ENCODE peak calls at places on chromosomes 13 and 19, in seven cellular contexts. M, C, G, L, I, U and H are unnamed samples.

GRCh38 chr19:44986389-44986788 is 14.9 kb upstream of the RELB start:
- DNase-seq in L (no peak), G (no peak), C (no peak), I (no peak), M (no peak), U (no peak), H (no peak)

GRCh38 chr19:6738726-6739389 is 622 bp upstream of the TRIP10 start:
- DNase-seq in I (no peak), M (no peak), G (no peak), U (peak), L (peak), C (peak), H (peak)

GRCh38 chr13:108858676-108859075 is 229.3 kb downstream of the MYO16 start:
- DNase-seq in L (no peak), I (no peak), U (no peak), C (no peak), G (no peak), M (no peak), H (no peak)

GRCh38 chr19:2456301-2456570 is 523 bp downstream of the LMNB2 start:
- DNase-seq in M (no peak), C (no peak), U (no peak), G (no peak), I (no peak), L (no peak), H (no peak)

GRCh38 chr19:17183271-17183757 is 31.8 kb upstream of the USE1 start:
- DNase-seq in C (no peak), L (no peak), M (no peak), I (no peak), G (no peak), U (no peak), H (no peak)

GRCh38 chr19:45069056-45069455 is 7.2 kb downstream of the ZNF296 start:
- DNase-seq in U (peak), L (no peak), I (no peak), M (no peak), C (no peak), G (no peak), H (peak)

GRCh38 chr13:25203256-25203794 is 31.2 kb upstream of the AMER2 start:
- DNase-seq in G (no peak), L (peak), C (no peak), M (no peak), U (no peak), I (no peak), H (no peak)

GRCh38 chr19:2779121-2779740 is 3.8 kb downstream of the SGTA start:
- DNase-seq in U (no peak), C (no peak), L (no peak), G (no peak), I (no peak), M (no peak), H (no peak)

GRCh38 chr19:46271488-46272197 is 25.2 kb upstream of the HIF3A start:
- DNase-seq in U (peak), I (peak), C (peak), L (no peak), G (no peak), M (no peak), H (peak)

GRCh38 chr13:100213576-100213975 is 124.7 kb downstream of the PCCA start:
- DNase-seq in U (no peak), G (no peak), C (peak), M (no peak), I (no peak), L (no peak), H (no peak)

GRCh38 chr13:99367663-99368448 is 60.7 kb upstream of the GPR183 start:
- DNase-seq in U (peak), I (peak), C (no peak), G (no peak), L (no peak), M (no peak), H (no peak)

GRCh38 chr13:28718186-28718537 is 608 bp downstream of the SLC46A3 start:
- DNase-seq in G (no peak), M (no peak), L (no peak), U (no peak), C (peak), I (peak), H (peak)

GRCh38 chr19:13079542-13079986 is 23.1 kb downstream of the LYL1 start:
- DNase-seq in U (no peak), C (no peak), M (no peak), I (no peak), G (no peak), L (no peak), H (peak)

GRCh38 chr19:10105241-10106099 is 692 bp upstream of the PPAN start:
- DNase-seq in M (no peak), C (no peak), I (no peak), L (no peak), G (no peak), U (no peak), H (no peak)

GRCh38 chr19:38023245-38023644 is 116.2 kb downstream of the SIPA1L3 start:
- DNase-seq in M (no peak), I (no peak), L (no peak), G (no peak), U (no peak), C (peak), H (peak)

GRCh38 chr13:51717786-51718398 is 86.1 kb downstream of the DHRS12 start:
- DNase-seq in M (no peak), C (peak), I (peak), U (no peak), L (no peak), G (no peak), H (peak)

GRCh38 chr19:37999309-38000213 is 92.6 kb downstream of the SIPA1L3 start:
- DNase-seq in U (no peak), L (peak), M (no peak), C (peak), G (no peak), I (peak), H (peak)

GRCh38 chr13:41111454-41111853 is 21.1 kb downstream of the KBTBD6 start:
- DNase-seq in C (peak), G (no peak), M (no peak), L (no peak), U (no peak), I (no peak), H (peak)

GRCh38 chr13:114096811-114097503 is 35.5 kb downstream of the RASA3 start:
- DNase-seq in U (no peak), L (no peak), I (no peak), M (no peak), G (no peak), C (no peak), H (no peak)

GRCh38 chr13:24233351-24233901 is 72.9 kb downstream of the SPATA13 start:
- DNase-seq in I (peak), U (peak), G (no peak), C (peak), M (no peak), L (no peak), H (peak)